ENCODE peak calls at places on chromosomes 16 and 17, in seven cellular contexts. W, Z, A, H, R, V and Q are unnamed samples.

GRCh38 chr17:28524476-28525415 is 18.6 kb downstream of the FOXN1 start:
- DNase-seq in W (peak), Z (no peak), A (no peak), H (peak), R (no peak), V (peak), Q (peak)

GRCh38 chr17:9890124-9890523 is 14.9 kb downstream of the RCVRN start:
- DNase-seq in W (peak), Z (no peak), A (peak), H (no peak), R (no peak), V (peak), Q (peak)

GRCh38 chr17:44187131-44187899 is 543 bp downstream of the TMUB2 start:
- DNase-seq in W (no peak), Z (no peak), A (no peak), H (peak), R (no peak), V (peak), Q (peak)

GRCh38 chr17:36608794-36609497 is 7.6 kb downstream of the MRM1 start:
- DNase-seq in W (peak), Z (peak), A (peak), H (peak), R (no peak), V (peak), Q (peak)

GRCh38 chr17:41417576-41418015 is 6.8 kb downstream of the KRT37 start:
- DNase-seq in W (peak), Z (no peak), A (no peak), H (no peak), R (no peak), V (peak), Q (no peak)

GRCh38 chr17:37642706-37643105 is 540 bp downstream of the DDX52 start:
- DNase-seq in W (peak), Z (no peak), A (no peak), H (peak), R (no peak), V (peak), Q (peak)

GRCh38 chr16:10494343-10495030 is 85.9 kb downstream of the EMP2 start:
- DNase-seq in W (no peak), Z (no peak), A (no peak), H (no peak), R (no peak), V (no peak), Q (no peak)

GRCh38 chr17:44828919-44829557 is 1.0 kb downstream of the GJC1 start:
- DNase-seq in W (peak), Z (no peak), A (peak), H (peak), R (peak), V (peak), Q (peak)

GRCh38 chr17:28404812-28405570 is 1.0 kb downstream of the SLC46A1 start:
- DNase-seq in W (no peak), Z (no peak), A (peak), H (no peak), R (no peak), V (no peak), Q (no peak)

GRCh38 chr17:70484050-70484449 is 314.7 kb downstream of the KCNJ2 start:
- DNase-seq in W (no peak), Z (no peak), A (no peak), H (no peak), R (no peak), V (no peak), Q (no peak)

GRCh38 chr16:1073262-1073558 is 663 bp downstream of the SSTR5 start:
- DNase-seq in W (no peak), Z (no peak), A (no peak), H (no peak), R (no peak), V (no peak), Q (no peak)

GRCh38 chr16:28865722-28866453 is 2.2 kb downstream of the SH2B1 start:
- DNase-seq in W (no peak), Z (no peak), A (no peak), H (no peak), R (no peak), V (no peak), Q (no peak)

GRCh38 chr16:49281843-49282642 is 405 bp upstream of the CBLN1 start:
- DNase-seq in W (peak), Z (peak), A (peak), H (peak), R (no peak), V (peak), Q (peak)

GRCh38 chr16:50542703-50543102 is 5.5 kb upstream of the NKD1 start:
- DNase-seq in W (no peak), Z (no peak), A (no peak), H (no peak), R (no peak), V (no peak), Q (no peak)

GRCh38 chr16:49640606-49641005 is 215.3 kb downstream of the ZNF423 start:
- DNase-seq in W (no peak), Z (no peak), A (no peak), H (no peak), R (no peak), V (no peak), Q (no peak)

GRCh38 chr17:35257080-35257701 is 14.3 kb downstream of the SLFN5 start:
- DNase-seq in W (peak), Z (no peak), A (no peak), H (peak), R (no peak), V (peak), Q (peak)

GRCh38 chr17:15340966-15341365 is 431 bp downstream of the TEKT3 start:
- DNase-seq in W (no peak), Z (no peak), A (no peak), H (no peak), R (no peak), V (no peak), Q (no peak)

GRCh38 chr17:64216385-64217248 is 46.4 kb downstream of the TEX2 start:
- DNase-seq in W (no peak), Z (peak), A (peak), H (peak), R (no peak), V (peak), Q (peak)

GRCh38 chr17:39756376-39757079 is 18.8 kb downstream of the GRB7 start:
- DNase-seq in W (no peak), Z (no peak), A (no peak), H (no peak), R (no peak), V (no peak), Q (no peak)

GRCh38 chr17:4920351-4921048 is 11.6 kb upstream of the GP1BA start:
- DNase-seq in W (no peak), Z (no peak), A (no peak), H (peak), R (no peak), V (peak), Q (peak)

GRCh38 chr17:43033947-43034622 is 9.1 kb downstream of the RND2 start:
- DNase-seq in W (no peak), Z (no peak), A (no peak), H (no peak), R (no peak), V (no peak), Q (no peak)

GRCh38 chr16:30335598-30336474 is 19.3 kb downstream of the CD2BP2 start:
- DNase-seq in W (peak), Z (no peak), A (peak), H (peak), R (no peak), V (peak), Q (peak)

GRCh38 chr17:1347681-1348318 is 52.2 kb downstream of the YWHAE start:
- DNase-seq in W (no peak), Z (no peak), A (peak), H (peak), R (no peak), V (peak), Q (peak)

GRCh38 chr16:48682971-48683370 is 73.0 kb upstream of the N4BP1 start:
- DNase-seq in W (no peak), Z (no peak), A (no peak), H (no peak), R (no peak), V (no peak), Q (no peak)

GRCh38 chr17:32929588-32929987 is 1.6 kb downstream of the TMEM98 start:
- DNase-seq in W (no peak), Z (no peak), A (no peak), H (no peak), R (no peak), V (no peak), Q (no peak)

GRCh38 chr17:50028207-50029120 is 27.4 kb upstream of the ITGA3 start:
- DNase-seq in W (peak), Z (peak), A (no peak), H (peak), R (no peak), V (peak), Q (peak)

GRCh38 chr16:22284637-22285515 is 12.3 kb upstream of the POLR3E start:
- DNase-seq in W (no peak), Z (no peak), A (no peak), H (peak), R (no peak), V (peak), Q (peak)

GRCh38 chr17:82059272-82060000 is 6.2 kb downstream of the DUS1L start:
- DNase-seq in W (no peak), Z (no peak), A (no peak), H (no peak), R (no peak), V (no peak), Q (no peak)

GRCh38 chr17:77881545-77881944 is 77.0 kb upstream of the TNRC6C start:
- DNase-seq in W (no peak), Z (peak), A (peak), H (peak), R (peak), V (peak), Q (peak)

GRCh38 chr16:29694384-29695195 is 15.6 kb downstream of the QPRT start:
- DNase-seq in W (no peak), Z (peak), A (no peak), H (peak), R (no peak), V (peak), Q (peak)

GRCh38 chr17:73907601-73907910 is 263.3 kb upstream of the SDK2 start:
- DNase-seq in W (no peak), Z (no peak), A (no peak), H (no peak), R (no peak), V (no peak), Q (no peak)

GRCh38 chr16:55465077-55465896 is 13.7 kb upstream of the MMP2 start:
- DNase-seq in W (peak), Z (peak), A (peak), H (peak), R (peak), V (peak), Q (peak)

DNA sequence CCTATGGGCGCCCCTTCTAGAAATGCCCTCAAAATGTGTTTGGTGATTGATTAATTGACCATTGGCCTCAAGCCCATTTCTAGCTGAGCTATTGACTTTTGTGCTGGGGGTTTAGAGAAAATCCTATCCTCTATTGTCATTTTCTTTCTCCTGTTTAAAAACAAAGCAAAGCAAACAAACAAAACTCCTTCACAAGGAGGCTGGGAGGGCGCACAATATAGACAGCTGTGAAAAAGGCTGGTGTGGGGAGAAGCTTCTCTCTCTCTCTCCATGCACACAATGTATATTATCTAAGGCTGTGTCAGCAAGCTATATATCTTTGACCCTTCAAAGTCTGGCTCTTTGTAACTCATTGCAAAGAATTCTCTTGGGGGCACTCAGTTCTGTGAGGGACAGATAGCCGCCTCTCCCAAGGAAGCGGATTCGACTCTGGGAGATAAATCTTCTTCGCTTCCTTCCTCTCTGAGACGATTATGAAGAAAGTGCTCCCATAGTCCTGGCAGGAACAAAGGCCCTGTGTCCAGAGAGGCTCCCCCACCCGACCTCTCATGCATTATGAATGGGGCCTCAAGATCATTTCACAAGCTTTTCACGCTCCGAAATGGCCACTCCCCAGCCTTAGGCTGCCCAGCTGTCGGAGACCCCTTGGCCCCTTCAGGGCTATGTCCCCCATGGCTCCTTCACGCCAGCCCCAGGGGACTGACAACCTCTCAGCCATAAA is 33.1 kb upstream of the MEAK7 start:
- DNase-seq in W (no peak), Z (no peak), A (no peak), H (no peak), R (no peak), V (no peak), Q (no peak)
- H3K4me3 ChIP-seq in W (no peak), Z (no peak), A (no peak), H (no peak), R (no peak), V (no peak), Q (no peak)

GRCh38 chr16:67406111-67406593 is 10.1 kb downstream of the ZDHHC1 start:
- DNase-seq in W (no peak), Z (peak), A (no peak), H (no peak), R (no peak), V (no peak), Q (peak)
- TF ChIP-seq CTCF in W (no peak), Z (no peak), A (no peak), H (no peak), R (no peak), V (no peak), Q (no peak)

GRCh38 chr17:47818002-47818695 is 3.4 kb downstream of the OSBPL7 start:
- DNase-seq in W (no peak), Z (no peak), A (no peak), H (no peak), R (no peak), V (no peak), Q (no peak)

GRCh38 chr17:47819475-47819874 is 2.1 kb downstream of the OSBPL7 start:
- DNase-seq in W (no peak), Z (no peak), A (no peak), H (no peak), R (no peak), V (no peak), Q (no peak)

GRCh38 chr17:47821424-47822379 is at the start of gene OSBPL7:
- DNase-seq in W (peak), Z (peak), A (peak), H (peak), R (peak), V (peak), Q (peak)

GRCh38 chr17:47821031-47821423 is 567 bp downstream of the OSBPL7 start:
- DNase-seq in W (no peak), Z (no peak), A (no peak), H (no peak), R (no peak), V (no peak), Q (no peak)

GRCh38 chr17:47820023-47820789 is 1.4 kb downstream of the OSBPL7 start:
- DNase-seq in W (peak), Z (no peak), A (no peak), H (no peak), R (no peak), V (no peak), Q (no peak)
- H3K4me3 ChIP-seq in W (peak), Z (no peak), A (no peak), H (no peak), R (no peak), V (peak), Q (no peak)

GRCh38 chr17:45895304-45895968 is 1.1 kb downstream of the MAPT start:
- DNase-seq in W (peak), Z (peak), A (no peak), H (peak), R (peak), V (peak), Q (no peak)
- TF ChIP-seq CTCF in W (peak), Z (no peak), A (no peak), H (no peak), R (no peak), V (no peak), Q (no peak)

GRCh38 chr16:58002411-58002790 is 1.2 kb downstream of the USB1 start:
- DNase-seq in W (no peak), Z (no peak), A (no peak), H (no peak), R (no peak), V (no peak), Q (no peak)
- H3K4me3 ChIP-seq in W (no peak), Z (no peak), A (no peak), H (no peak), R (no peak), V (no peak), Q (no peak)